ENCODE peak calls at places on chromosome 2, in nine cellular contexts. One of them, this sample, is unnamed.

GRCh38 chr2:79219383-79219988 is 59.9 kb upstream of the REG3A start:
- DNase-seq in spleen: no peak
- DNase-seq in fibroblast of lung: peak; percentile 45
- DNase-seq in HCT116: no peak
- DNase-seq in tibial nerve: peak; percentile 44
- DNase-seq in GM12878: peak; percentile 8
- DNase-seq in trophoblast cell: peak; percentile 8
- DNase-seq in mesendoderm: peak; percentile 77
- DNase-seq in mammary epithelial cell: peak; percentile 10
- DNase-seq in this sample: no peak

GRCh38 chr2:185782223-185782769 is 43.7 kb downstream of the FSIP2 start:
- DNase-seq in trophoblast cell: no peak
- DNase-seq in fibroblast of lung: no peak
- DNase-seq in spleen: no peak
- DNase-seq in mesendoderm: no peak
- DNase-seq in tibial nerve: no peak
- DNase-seq in mammary epithelial cell: no peak
- DNase-seq in GM12878: no peak
- DNase-seq in HCT116: no peak
- DNase-seq in this sample: no peak

GRCh38 chr2:179859523-179859922 is 1.9 kb downstream of the ZNF385B start:
- DNase-seq in tibial nerve: no peak
- DNase-seq in HCT116: no peak
- DNase-seq in GM12878: no peak
- DNase-seq in spleen: no peak
- DNase-seq in fibroblast of lung: no peak
- DNase-seq in trophoblast cell: no peak
- DNase-seq in mammary epithelial cell: no peak
- DNase-seq in mesendoderm: no peak
- DNase-seq in this sample: no peak

GRCh38 chr2:191311627-191312026 is 66.4 kb downstream of the MYO1B start:
- DNase-seq in HCT116: peak; percentile 72
- DNase-seq in mesendoderm: no peak
- DNase-seq in trophoblast cell: peak; percentile 17
- DNase-seq in mammary epithelial cell: peak; percentile 83
- DNase-seq in spleen: no peak
- DNase-seq in GM12878: no peak
- DNase-seq in tibial nerve: no peak
- DNase-seq in fibroblast of lung: peak; percentile 66
- DNase-seq in this sample: no peak

GRCh38 chr2:44582363-44583008 is 220.7 kb downstream of the CAMKMT start:
- DNase-seq in spleen: no peak
- DNase-seq in mammary epithelial cell: peak; percentile 75
- DNase-seq in fibroblast of lung: peak; percentile 45
- DNase-seq in tibial nerve: no peak
- DNase-seq in HCT116: no peak
- DNase-seq in trophoblast cell: peak; percentile 15
- DNase-seq in mesendoderm: no peak
- DNase-seq in GM12878: no peak
- DNase-seq in this sample: no peak

GRCh38 chr2:207111757-207112156 is 54.0 kb downstream of the KLF7 start:
- DNase-seq in spleen: no peak
- DNase-seq in HCT116: no peak
- DNase-seq in GM12878: no peak
- DNase-seq in tibial nerve: no peak
- DNase-seq in fibroblast of lung: no peak
- DNase-seq in mesendoderm: no peak
- DNase-seq in trophoblast cell: no peak
- DNase-seq in mammary epithelial cell: no peak
- DNase-seq in this sample: no peak

GRCh38 chr2:173400760-173401159 is 46.1 kb downstream of the CDCA7 start:
- DNase-seq in tibial nerve: no peak
- DNase-seq in HCT116: peak; percentile 43
- DNase-seq in trophoblast cell: no peak
- DNase-seq in mesendoderm: peak; percentile 79
- DNase-seq in mammary epithelial cell: no peak
- DNase-seq in GM12878: no peak
- DNase-seq in fibroblast of lung: no peak
- DNase-seq in spleen: no peak
- DNase-seq in this sample: no peak

GRCh38 chr2:10347559-10347941 is 44.8 kb downstream of the HPCAL1 start:
- DNase-seq in GM12878: no peak
- DNase-seq in trophoblast cell: no peak
- DNase-seq in HCT116: no peak
- DNase-seq in spleen: no peak
- DNase-seq in mammary epithelial cell: no peak
- DNase-seq in fibroblast of lung: no peak
- DNase-seq in mesendoderm: no peak
- DNase-seq in tibial nerve: no peak
- DNase-seq in this sample: no peak

GRCh38 chr2:113965644-113966043 is 75.8 kb downstream of the ACTR3 start:
- DNase-seq in tibial nerve: no peak
- DNase-seq in GM12878: no peak
- DNase-seq in mesendoderm: peak; percentile 84
- DNase-seq in trophoblast cell: no peak
- DNase-seq in fibroblast of lung: peak; percentile 41
- DNase-seq in HCT116: peak; percentile 38
- DNase-seq in mammary epithelial cell: peak; percentile 27
- DNase-seq in spleen: no peak
- DNase-seq in this sample: no peak

GRCh38 chr2:224011837-224012236 is 27.2 kb downstream of the SERPINE2 start:
- DNase-seq in GM12878: no peak
- DNase-seq in fibroblast of lung: no peak
- DNase-seq in trophoblast cell: no peak
- DNase-seq in mammary epithelial cell: no peak
- DNase-seq in HCT116: no peak
- DNase-seq in spleen: no peak
- DNase-seq in tibial nerve: no peak
- DNase-seq in mesendoderm: peak; percentile 53
- DNase-seq in this sample: no peak

GRCh38 chr2:183996825-183997823 is 601.2 kb upstream of the ZNF804A start:
- DNase-seq in tibial nerve: no peak
- DNase-seq in HCT116: no peak
- DNase-seq in mammary epithelial cell: no peak
- DNase-seq in mesendoderm: peak; percentile 93
- DNase-seq in GM12878: no peak
- DNase-seq in trophoblast cell: no peak
- DNase-seq in spleen: no peak
- DNase-seq in fibroblast of lung: no peak
- DNase-seq in this sample: no peak

GRCh38 chr2:30679416-30680088 is 127.7 kb downstream of the CAPN13 start:
- DNase-seq in fibroblast of lung: peak; percentile 42
- DNase-seq in mesendoderm: peak; percentile 73
- DNase-seq in tibial nerve: no peak
- DNase-seq in GM12878: no peak
- DNase-seq in HCT116: no peak
- DNase-seq in spleen: no peak
- DNase-seq in mammary epithelial cell: no peak
- DNase-seq in trophoblast cell: peak; percentile 38
- DNase-seq in this sample: peak; percentile 47

GRCh38 chr2:24837996-24838513 is 44.8 kb downstream of the CENPO start:
- DNase-seq in mammary epithelial cell: no peak
- DNase-seq in fibroblast of lung: no peak
- DNase-seq in GM12878: no peak
- DNase-seq in tibial nerve: no peak
- DNase-seq in HCT116: no peak
- DNase-seq in mesendoderm: no peak
- DNase-seq in trophoblast cell: no peak
- DNase-seq in spleen: peak; percentile 19
- DNase-seq in this sample: no peak

GRCh38 chr2:168244318-168244717 is 3.1 kb downstream of the STK39 start:
- DNase-seq in fibroblast of lung: peak; percentile 11
- DNase-seq in mesendoderm: no peak
- DNase-seq in HCT116: no peak
- DNase-seq in tibial nerve: no peak
- DNase-seq in spleen: peak; percentile 62
- DNase-seq in GM12878: no peak
- DNase-seq in mammary epithelial cell: peak; percentile 76
- DNase-seq in trophoblast cell: no peak
- DNase-seq in this sample: no peak

GRCh38 chr2:1815053-1815452 is 70.7 kb upstream of the PXDN start:
- DNase-seq in fibroblast of lung: no peak
- DNase-seq in tibial nerve: no peak
- DNase-seq in trophoblast cell: no peak
- DNase-seq in HCT116: no peak
- DNase-seq in mammary epithelial cell: no peak
- DNase-seq in GM12878: no peak
- DNase-seq in mesendoderm: no peak
- DNase-seq in spleen: no peak
- DNase-seq in this sample: no peak
- H3K27ac ChIP-seq in fibroblast of lung: no peak overlapping the region
- H3K27ac ChIP-seq in tibial nerve: no peak overlapping the region
- H3K27ac ChIP-seq in trophoblast cell: no peak overlapping the region
- H3K27ac ChIP-seq in HCT116: no peak overlapping the region
- H3K27ac ChIP-seq in mammary epithelial cell: no peak overlapping the region
- H3K27ac ChIP-seq in GM12878: no peak overlapping the region
- H3K27ac ChIP-seq in mesendoderm: no peak overlapping the region
- H3K27ac ChIP-seq in spleen: no peak overlapping the region
- H3K27ac ChIP-seq in this sample: no peak overlapping the region

DNA sequence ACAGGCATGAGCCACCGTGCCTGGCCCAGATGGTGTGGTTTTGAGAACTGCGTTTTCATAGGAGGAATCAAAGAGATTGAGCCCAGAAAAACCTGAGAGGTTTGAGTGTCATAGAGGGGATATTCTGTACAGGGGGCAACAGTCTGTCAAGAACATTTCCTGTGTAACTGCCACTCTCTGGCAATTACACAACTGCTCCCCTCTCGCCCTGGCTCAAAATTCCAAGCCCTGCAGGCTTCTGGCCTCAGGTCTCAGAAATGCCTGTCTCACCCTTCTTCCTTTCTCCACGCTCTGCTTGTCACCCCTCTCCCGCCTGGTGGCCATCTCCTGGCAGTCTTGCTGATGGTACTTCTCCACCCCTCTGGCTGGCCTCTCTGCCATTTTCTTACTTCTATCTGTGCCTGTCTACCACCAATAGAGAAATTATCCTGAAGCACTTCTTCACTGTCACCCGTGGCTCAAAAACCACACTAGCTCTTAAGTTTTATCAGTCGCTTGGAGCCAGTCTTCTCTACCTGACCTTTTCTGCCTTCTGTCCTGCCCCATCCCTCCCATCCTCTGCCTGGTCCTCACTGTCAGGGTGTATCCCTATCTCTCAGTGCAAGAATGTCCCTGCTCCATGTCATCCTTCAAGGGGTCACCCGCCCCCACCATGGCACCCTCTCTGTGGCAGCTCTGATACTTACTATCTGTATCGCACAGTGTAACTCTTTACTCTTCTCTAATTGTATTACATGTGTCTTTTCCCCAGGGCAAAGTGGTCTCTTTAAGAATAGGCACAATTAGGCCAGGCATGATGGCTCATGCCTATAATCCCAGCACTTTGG is 4.2 kb downstream of the VAMP5 start:
- DNase-seq in trophoblast cell: peak; percentile 50
- DNase-seq in tibial nerve: no peak
- DNase-seq in mesendoderm: peak; percentile 43
- DNase-seq in mammary epithelial cell: no peak
- DNase-seq in fibroblast of lung: no peak
- DNase-seq in GM12878: no peak
- DNase-seq in HCT116: no peak
- DNase-seq in spleen: no peak
- DNase-seq in this sample: no peak
- H3K27ac ChIP-seq in trophoblast cell: peak overlapping the region; percentile 9
- H3K27ac ChIP-seq in tibial nerve: no peak overlapping the region
- H3K27ac ChIP-seq in mesendoderm: no peak overlapping the region
- H3K27ac ChIP-seq in mammary epithelial cell: no peak overlapping the region
- H3K27ac ChIP-seq in fibroblast of lung: no peak overlapping the region
- H3K27ac ChIP-seq in GM12878: no peak overlapping the region
- H3K27ac ChIP-seq in HCT116: no peak overlapping the region
- H3K27ac ChIP-seq in spleen: no peak overlapping the region
- H3K27ac ChIP-seq in this sample: peak overlapping the region; percentile 48

GRCh38 chr2:108625828-108626195 is 91.5 kb downstream of the LIMS1 start:
- DNase-seq in trophoblast cell: no peak
- DNase-seq in GM12878: no peak
- DNase-seq in fibroblast of lung: no peak
- DNase-seq in mesendoderm: no peak
- DNase-seq in HCT116: no peak
- DNase-seq in spleen: no peak
- DNase-seq in mammary epithelial cell: no peak
- DNase-seq in tibial nerve: no peak
- DNase-seq in this sample: no peak
- H3K27ac ChIP-seq in trophoblast cell: no peak overlapping the region
- H3K27ac ChIP-seq in GM12878: no peak overlapping the region
- H3K27ac ChIP-seq in fibroblast of lung: no peak overlapping the region
- H3K27ac ChIP-seq in mesendoderm: no peak overlapping the region
- H3K27ac ChIP-seq in HCT116: no peak overlapping the region
- H3K27ac ChIP-seq in spleen: no peak overlapping the region
- H3K27ac ChIP-seq in mammary epithelial cell: no peak overlapping the region
- H3K27ac ChIP-seq in tibial nerve: no peak overlapping the region
- H3K27ac ChIP-seq in this sample: no peak overlapping the region

DNA sequence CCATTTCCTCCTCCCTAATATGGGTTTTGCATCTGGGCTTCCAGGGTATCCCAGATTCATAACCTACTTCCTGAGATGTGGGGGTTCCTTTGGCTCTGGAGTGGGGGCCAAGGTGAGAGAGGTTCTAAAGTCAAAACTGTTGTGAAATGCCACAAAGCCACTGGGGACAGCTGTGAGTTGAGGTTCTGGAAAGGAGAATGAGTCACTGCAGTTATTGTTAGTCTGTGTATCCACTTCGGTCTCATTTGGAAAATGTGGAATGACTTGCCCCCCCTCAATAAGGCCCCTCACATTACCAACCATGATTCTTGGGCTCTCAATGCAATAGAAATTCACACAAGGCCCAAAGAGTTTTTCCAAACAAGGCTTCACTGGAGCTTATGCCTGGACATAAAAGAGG is 51.1 kb upstream of the LGALSL start:
- DNase-seq in GM12878: no peak
- DNase-seq in HCT116: no peak
- DNase-seq in trophoblast cell: no peak
- DNase-seq in fibroblast of lung: peak; percentile 40
- DNase-seq in tibial nerve: no peak
- DNase-seq in mesendoderm: no peak
- DNase-seq in mammary epithelial cell: no peak
- DNase-seq in spleen: no peak
- DNase-seq in this sample: no peak
- H3K27ac ChIP-seq in GM12878: no peak overlapping the region
- H3K27ac ChIP-seq in HCT116: no peak overlapping the region
- H3K27ac ChIP-seq in trophoblast cell: no peak overlapping the region
- H3K27ac ChIP-seq in fibroblast of lung: no peak overlapping the region
- H3K27ac ChIP-seq in tibial nerve: no peak overlapping the region
- H3K27ac ChIP-seq in mesendoderm: no peak overlapping the region
- H3K27ac ChIP-seq in mammary epithelial cell: no peak overlapping the region
- H3K27ac ChIP-seq in spleen: no peak overlapping the region
- H3K27ac ChIP-seq in this sample: no peak overlapping the region

This sample was measured in caudate nucleus.